ENCODE peak calls at places on chromosomes 1 and 21, in five cellular contexts. One of them, this sample, is unnamed.

GRCh38 chr1:225657462-225657989 is 4.6 kb upstream of the ENAH start:
- DNase-seq in keratinocyte: no peak
- DNase-seq in upper lobe of right lung: no peak
- DNase-seq in fibroblast of mammary gland: peak; percentile 80
- DNase-seq in tibial artery: no peak
- DNase-seq in this sample: peak; percentile 71

GRCh38 chr1:17030186-17030585 is 18.5 kb upstream of the ATP13A2 start:
- DNase-seq in keratinocyte: no peak
- DNase-seq in upper lobe of right lung: no peak
- DNase-seq in fibroblast of mammary gland: no peak
- DNase-seq in tibial artery: no peak
- DNase-seq in this sample: no peak

GRCh38 chr1:7471836-7472235 is 299.3 kb upstream of the VAMP3 start:
- DNase-seq in keratinocyte: no peak
- DNase-seq in upper lobe of right lung: no peak
- DNase-seq in fibroblast of mammary gland: peak; percentile 25
- DNase-seq in tibial artery: no peak
- DNase-seq in this sample: no peak

GRCh38 chr1:88239205-88239604 is 444.9 kb upstream of the PKN2 start:
- DNase-seq in keratinocyte: no peak
- DNase-seq in upper lobe of right lung: no peak
- DNase-seq in fibroblast of mammary gland: no peak
- DNase-seq in tibial artery: no peak
- DNase-seq in this sample: no peak

GRCh38 chr1:232538943-232539302 is 91.0 kb downstream of the SIPA1L2 start:
- DNase-seq in keratinocyte: no peak
- DNase-seq in upper lobe of right lung: no peak
- DNase-seq in fibroblast of mammary gland: no peak
- DNase-seq in tibial artery: no peak
- DNase-seq in this sample: no peak

GRCh38 chr21:22468893-22469292 is 1470.7 kb downstream of the NCAM2 start:
- DNase-seq in keratinocyte: no peak
- DNase-seq in upper lobe of right lung: no peak
- DNase-seq in fibroblast of mammary gland: no peak
- DNase-seq in tibial artery: no peak
- DNase-seq in this sample: no peak

GRCh38 chr1:59669752-59670312 is 144.9 kb upstream of the HOOK1 start:
- DNase-seq in keratinocyte: no peak
- DNase-seq in upper lobe of right lung: no peak
- DNase-seq in fibroblast of mammary gland: peak; percentile 74
- DNase-seq in tibial artery: peak; percentile 75
- DNase-seq in this sample: no peak

GRCh38 chr1:212664409-212665199 is 35.0 kb downstream of the BATF3 start:
- DNase-seq in keratinocyte: no peak
- DNase-seq in upper lobe of right lung: no peak
- DNase-seq in fibroblast of mammary gland: no peak
- DNase-seq in tibial artery: no peak
- DNase-seq in this sample: no peak

GRCh38 chr21:26845066-26845749 is at the start of gene ADAMTS1:
- DNase-seq in keratinocyte: no peak
- DNase-seq in upper lobe of right lung: peak; percentile 88
- DNase-seq in fibroblast of mammary gland: peak; percentile 88
- DNase-seq in tibial artery: peak; percentile 93
- DNase-seq in this sample: no peak

GRCh38 chr1:203197625-203198024 is 11.1 kb upstream of the CHI3L1 start:
- DNase-seq in keratinocyte: no peak
- DNase-seq in upper lobe of right lung: peak; percentile 39
- DNase-seq in fibroblast of mammary gland: peak; percentile 84
- DNase-seq in tibial artery: no peak
- DNase-seq in this sample: peak; percentile 52

GRCh38 chr21:33801424-33802405 is 113.9 kb downstream of the ATP5PO start:
- DNase-seq in keratinocyte: peak; percentile 66
- DNase-seq in upper lobe of right lung: no peak
- DNase-seq in fibroblast of mammary gland: peak; percentile 63
- DNase-seq in tibial artery: no peak
- DNase-seq in this sample: peak; percentile 42

GRCh38 chr1:60765204-60765603 is 317.2 kb upstream of the NFIA start:
- DNase-seq in keratinocyte: peak; percentile 1
- DNase-seq in upper lobe of right lung: no peak
- DNase-seq in fibroblast of mammary gland: peak; percentile 54
- DNase-seq in tibial artery: no peak
- DNase-seq in this sample: no peak

GRCh38 chr1:241990040-241990439 is 8.9 kb downstream of the MAP1LC3C start:
- DNase-seq in keratinocyte: no peak
- DNase-seq in upper lobe of right lung: peak; percentile 71
- DNase-seq in fibroblast of mammary gland: peak; percentile 99
- DNase-seq in tibial artery: peak; percentile 76
- DNase-seq in this sample: peak; percentile 95

GRCh38 chr1:117370071-117370470 is 2.8 kb downstream of the MAN1A2 start:
- DNase-seq in keratinocyte: no peak
- DNase-seq in upper lobe of right lung: no peak
- DNase-seq in fibroblast of mammary gland: peak; percentile 22
- DNase-seq in tibial artery: no peak
- DNase-seq in this sample: no peak

GRCh38 chr21:34878501-34878900 is 170.6 kb downstream of the RUNX1 start:
- DNase-seq in keratinocyte: no peak
- DNase-seq in upper lobe of right lung: no peak
- DNase-seq in fibroblast of mammary gland: no peak
- DNase-seq in tibial artery: no peak
- DNase-seq in this sample: no peak

GRCh38 chr1:109502368-109502851 is 7.1 kb downstream of the AMIGO1 start:
- DNase-seq in keratinocyte: no peak
- DNase-seq in upper lobe of right lung: no peak
- DNase-seq in fibroblast of mammary gland: no peak
- DNase-seq in tibial artery: no peak
- DNase-seq in this sample: no peak

GRCh38 chr1:25679170-25679569 is 62.6 kb downstream of the MAN1C1 start:
- DNase-seq in keratinocyte: no peak
- DNase-seq in upper lobe of right lung: peak; percentile 30
- DNase-seq in fibroblast of mammary gland: no peak
- DNase-seq in tibial artery: no peak
- DNase-seq in this sample: no peak

GRCh38 chr1:73564294-73564693 is 633.7 kb downstream of the LRRIQ3 start:
- DNase-seq in keratinocyte: no peak
- DNase-seq in upper lobe of right lung: no peak
- DNase-seq in fibroblast of mammary gland: no peak
- DNase-seq in tibial artery: no peak
- DNase-seq in this sample: no peak

GRCh38 chr1:12580054-12580887 is 37.7 kb downstream of the DHRS3 start:
- DNase-seq in keratinocyte: no peak
- DNase-seq in upper lobe of right lung: no peak
- DNase-seq in fibroblast of mammary gland: peak; percentile 58
- DNase-seq in tibial artery: peak; percentile 70
- DNase-seq in this sample: no peak

GRCh38 chr1:205488074-205488723 is 16.3 kb upstream of the CDK18 start:
- DNase-seq in keratinocyte: no peak
- DNase-seq in upper lobe of right lung: no peak
- DNase-seq in fibroblast of mammary gland: peak; percentile 55
- DNase-seq in tibial artery: no peak
- DNase-seq in this sample: peak; percentile 39

GRCh38 chr1:185645686-185646085 is 88.5 kb upstream of the HMCN1 start:
- DNase-seq in keratinocyte: no peak
- DNase-seq in upper lobe of right lung: no peak
- DNase-seq in fibroblast of mammary gland: no peak
- DNase-seq in tibial artery: no peak
- DNase-seq in this sample: no peak

GRCh38 chr1:70963374-70963773 is 84.2 kb downstream of the PTGER3 start:
- DNase-seq in keratinocyte: no peak
- DNase-seq in upper lobe of right lung: no peak
- DNase-seq in fibroblast of mammary gland: no peak
- DNase-seq in tibial artery: no peak
- DNase-seq in this sample: no peak

GRCh38 chr21:32819702-32820101 is 48.1 kb upstream of the PAXBP1 start:
- DNase-seq in keratinocyte: no peak
- DNase-seq in upper lobe of right lung: no peak
- DNase-seq in fibroblast of mammary gland: peak; percentile 98
- DNase-seq in tibial artery: peak; percentile 73
- DNase-seq in this sample: peak; percentile 90

GRCh38 chr1:168945870-168946269 is 160.6 kb upstream of the ATP1B1 start:
- DNase-seq in keratinocyte: no peak
- DNase-seq in upper lobe of right lung: no peak
- DNase-seq in fibroblast of mammary gland: peak; percentile 3
- DNase-seq in tibial artery: peak; percentile 45
- DNase-seq in this sample: no peak

GRCh38 chr21:29078884-29079765 is 5.7 kb upstream of the CCT8 start:
- DNase-seq in keratinocyte: no peak
- DNase-seq in upper lobe of right lung: no peak
- DNase-seq in fibroblast of mammary gland: peak; percentile 31
- DNase-seq in tibial artery: no peak
- DNase-seq in this sample: no peak

GRCh38 chr1:16111771-16112557 is 38.5 kb upstream of the FAM131C start:
- DNase-seq in keratinocyte: no peak
- DNase-seq in upper lobe of right lung: no peak
- DNase-seq in fibroblast of mammary gland: peak; percentile 83
- DNase-seq in tibial artery: peak; percentile 57
- DNase-seq in this sample: no peak

GRCh38 chr1:18943162-18943561 is 13.3 kb downstream of the IFFO2 start:
- DNase-seq in keratinocyte: no peak
- DNase-seq in upper lobe of right lung: no peak
- DNase-seq in fibroblast of mammary gland: no peak
- DNase-seq in tibial artery: no peak
- DNase-seq in this sample: no peak

GRCh38 chr21:45873418-45873817 is 108.2 kb upstream of the COL6A1 start:
- DNase-seq in keratinocyte: no peak
- DNase-seq in upper lobe of right lung: no peak
- DNase-seq in fibroblast of mammary gland: no peak
- DNase-seq in tibial artery: no peak
- DNase-seq in this sample: no peak

GRCh38 chr1:155976062-155976912 is 2.1 kb downstream of the ARHGEF2 start:
- DNase-seq in keratinocyte: no peak
- DNase-seq in upper lobe of right lung: peak; percentile 83
- DNase-seq in fibroblast of mammary gland: peak; percentile 68
- DNase-seq in tibial artery: peak; percentile 78
- DNase-seq in this sample: no peak

GRCh38 chr1:8987881-8988617 is 38.2 kb downstream of the SLC2A7 start:
- DNase-seq in keratinocyte: no peak
- DNase-seq in upper lobe of right lung: peak; percentile 74
- DNase-seq in fibroblast of mammary gland: peak; percentile 47
- DNase-seq in tibial artery: no peak
- DNase-seq in this sample: no peak

DNA sequence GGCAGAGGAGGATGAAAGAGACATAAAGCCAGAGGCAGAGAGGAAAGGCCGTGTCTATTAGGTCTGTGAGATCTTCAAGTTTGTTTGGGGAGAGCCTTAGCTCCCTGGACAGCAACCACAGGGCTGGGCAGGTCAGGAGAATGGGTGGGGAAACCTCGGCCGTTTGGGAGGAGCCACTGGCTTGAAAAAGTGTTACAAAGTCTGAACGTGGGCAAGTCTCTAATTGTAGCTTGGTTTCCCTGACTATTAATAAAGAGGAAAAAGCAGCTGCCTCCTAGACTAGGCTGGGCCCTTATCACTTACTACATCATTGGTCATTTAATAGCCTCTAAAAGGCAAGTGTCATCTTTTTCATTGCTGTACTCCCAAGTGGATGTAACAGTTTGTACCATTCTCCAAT is at the start of gene CCDC17:
- DNase-seq in keratinocyte: no peak
- DNase-seq in upper lobe of right lung: no peak
- DNase-seq in fibroblast of mammary gland: peak; percentile 26
- DNase-seq in tibial artery: no peak
- DNase-seq in this sample: no peak
- TF ChIP-seq CTCF in keratinocyte: no peak
- TF ChIP-seq CTCF in upper lobe of right lung: no peak
- TF ChIP-seq CTCF in fibroblast of mammary gland: no peak
- TF ChIP-seq CTCF in tibial artery: no peak
- TF ChIP-seq CTCF in this sample: no peak

GRCh38 chr1:207867136-207868081 is 43.5 kb downstream of the CD34 start:
- DNase-seq in keratinocyte: no peak
- DNase-seq in upper lobe of right lung: peak; percentile 80
- DNase-seq in fibroblast of mammary gland: no peak
- DNase-seq in tibial artery: peak; percentile 45
- DNase-seq in this sample: no peak
- H3K4me3 ChIP-seq in keratinocyte: peak overlapping the region; percentile 87
- H3K4me3 ChIP-seq in upper lobe of right lung: peak overlapping the region; percentile 86
- H3K4me3 ChIP-seq in fibroblast of mammary gland: peak overlapping the region; percentile 68
- H3K4me3 ChIP-seq in tibial artery: peak overlapping the region; percentile 91
- H3K4me3 ChIP-seq in this sample: peak overlapping the region; percentile 72

GRCh38 chr1:44606701-44607281 is 67.5 kb downstream of the TMEM53 start:
- DNase-seq in keratinocyte: no peak
- DNase-seq in upper lobe of right lung: no peak
- DNase-seq in fibroblast of mammary gland: no peak
- DNase-seq in tibial artery: no peak
- DNase-seq in this sample: no peak

GRCh38 chr1:44605904-44606615 is 68.2 kb downstream of the TMEM53 start:
- DNase-seq in keratinocyte: no peak
- DNase-seq in upper lobe of right lung: no peak
- DNase-seq in fibroblast of mammary gland: peak; percentile 66
- DNase-seq in tibial artery: no peak
- DNase-seq in this sample: no peak

GRCh38 chr1:44609768-44610526 is 64.3 kb downstream of the TMEM53 start:
- DNase-seq in keratinocyte: no peak
- DNase-seq in upper lobe of right lung: no peak
- DNase-seq in fibroblast of mammary gland: no peak
- DNase-seq in tibial artery: no peak
- DNase-seq in this sample: no peak

GRCh38 chr1:44609412-44609767 is 64.9 kb downstream of the TMEM53 start:
- DNase-seq in keratinocyte: no peak
- DNase-seq in upper lobe of right lung: no peak
- DNase-seq in fibroblast of mammary gland: peak; percentile 65
- DNase-seq in tibial artery: peak; percentile 34
- DNase-seq in this sample: no peak

DNA sequence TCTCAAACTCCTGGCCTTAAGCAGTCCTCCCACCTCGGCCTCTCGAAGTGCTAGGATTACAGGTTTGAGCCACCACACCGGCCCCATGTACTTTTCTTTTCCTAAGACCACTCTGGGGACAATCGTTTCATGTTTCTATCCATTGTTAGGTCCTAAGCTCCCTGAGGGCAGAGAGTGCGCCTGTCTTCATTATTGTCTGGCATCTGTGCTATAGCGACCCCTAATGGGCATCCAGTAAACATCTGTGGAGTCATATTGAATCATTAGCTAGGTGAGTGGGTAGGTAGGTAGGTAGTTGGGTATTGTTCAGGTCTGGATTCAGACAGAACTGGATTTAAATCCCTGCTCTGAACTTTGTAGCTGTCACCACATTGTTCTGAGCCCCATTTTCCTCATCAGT is 66.1 kb downstream of the TMEM53 start:
- DNase-seq in keratinocyte: no peak
- DNase-seq in upper lobe of right lung: no peak
- DNase-seq in fibroblast of mammary gland: no peak
- DNase-seq in tibial artery: no peak
- DNase-seq in this sample: no peak
- TF ChIP-seq CTCF in keratinocyte: peak; percentile 39
- TF ChIP-seq CTCF in upper lobe of right lung: no peak
- TF ChIP-seq CTCF in fibroblast of mammary gland: peak; percentile 34
- TF ChIP-seq CTCF in tibial artery: no peak
- TF ChIP-seq CTCF in this sample: peak; percentile 14

GRCh38 chr1:54888080-54888733 is 1.2 kb upstream of the DHCR24 start:
- DNase-seq in keratinocyte: no peak
- DNase-seq in upper lobe of right lung: no peak
- DNase-seq in fibroblast of mammary gland: no peak
- DNase-seq in tibial artery: no peak
- DNase-seq in this sample: no peak
- H3K4me3 ChIP-seq in keratinocyte: no peak overlapping the region
- H3K4me3 ChIP-seq in upper lobe of right lung: peak overlapping the region; percentile 82
- H3K4me3 ChIP-seq in fibroblast of mammary gland: no peak overlapping the region
- H3K4me3 ChIP-seq in tibial artery: no peak overlapping the region
- H3K4me3 ChIP-seq in this sample: peak overlapping the region; percentile 84